ENCODE peak calls at places on chromosomes 13 and 19, in ten cellular contexts. Z is HT1080; H is activated naive CD4-positive, alpha-beta T cell treated with Interleukin-2 at 50 U/mL for 16 hours; L is NCI-H345; D is M059J; C is psoas muscle; G is AG09319; U is breast epithelium; W is T-helper 1 cell; X is stimulated activated CD4-positive, alpha-beta T cell treated with anti-CD3 and anti-CD28 coated beads, Interleukin-1b, Interleukin-23, amount 100 ng/mL, for 4 hours. F is an unnamed sample.

GRCh38 chr13:82636119-82636518 is 1246.2 kb downstream of the SLITRK1 start:
- DNase-seq in Z (peak), H (no peak), L (no peak), D (peak), C (no peak), G (no peak), U (no peak), W (no peak), X (no peak), F (no peak)

GRCh38 chr13:51912091-51912490 is 50.3 kb downstream of the CCDC70 start:
- DNase-seq in Z (peak), H (no peak), L (peak), D (peak), C (no peak), G (no peak), U (no peak), W (no peak), X (no peak), F (no peak)

GRCh38 chr19:1767464-1767933 is 14.2 kb downstream of the ONECUT3 start:
- DNase-seq in Z (no peak), H (peak), L (no peak), D (no peak), C (no peak), G (no peak), U (no peak), W (peak), X (peak), F (no peak)

GRCh38 chr13:33388254-33388998 is 102.9 kb upstream of the STARD13 start:
- DNase-seq in Z (peak), H (no peak), L (no peak), D (no peak), C (no peak), G (no peak), U (no peak), W (no peak), X (no peak), F (no peak)

GRCh38 chr19:42234364-42234763 is 8.0 kb downstream of the GSK3A start:
- DNase-seq in Z (no peak), H (no peak), L (no peak), D (no peak), C (no peak), G (no peak), U (no peak), W (no peak), X (no peak), F (no peak)

GRCh38 chr19:44645407-44646048 is 1.8 kb downstream of the PVR start:
- DNase-seq in Z (no peak), H (no peak), L (no peak), D (no peak), C (no peak), G (no peak), U (no peak), W (no peak), X (no peak), F (no peak)

GRCh38 chr19:40365613-40366401 is 17.3 kb downstream of the PLD3 start:
- DNase-seq in Z (no peak), H (peak), L (no peak), D (no peak), C (no peak), G (peak), U (no peak), W (no peak), X (peak), F (peak)

GRCh38 chr13:22498006-22498405 is 682.8 kb upstream of the SGCG start:
- DNase-seq in Z (no peak), H (no peak), L (no peak), D (no peak), C (no peak), G (no peak), U (no peak), W (no peak), X (no peak), F (no peak)

GRCh38 chr19:28485300-28485699 is 727.7 kb downstream of the UQCRFS1 start:
- DNase-seq in Z (peak), H (no peak), L (no peak), D (no peak), C (no peak), G (no peak), U (no peak), W (no peak), X (no peak), F (no peak)

GRCh38 chr13:99746857-99747710 is 224.5 kb downstream of the ZIC5 start:
- DNase-seq in Z (no peak), H (no peak), L (no peak), D (no peak), C (no peak), G (no peak), U (no peak), W (no peak), X (no peak), F (no peak)

GRCh38 chr13:92602560-92602959 is 624.0 kb upstream of the GPC6 start:
- DNase-seq in Z (peak), H (no peak), L (no peak), D (no peak), C (no peak), G (no peak), U (no peak), W (no peak), X (no peak), F (no peak)

GRCh38 chr19:33390908-33391630 is 17.6 kb downstream of the CEBPG start:
- DNase-seq in Z (no peak), H (no peak), L (no peak), D (no peak), C (peak), G (no peak), U (peak), W (no peak), X (no peak), F (no peak)

GRCh38 chr19:54188224-54188871 is 1.0 kb downstream of the MBOAT7 start:
- DNase-seq in Z (peak), H (peak), L (no peak), D (peak), C (no peak), G (no peak), U (no peak), W (peak), X (peak), F (no peak)

GRCh38 chr19:40225440-40226305 is 816 bp downstream of the CCNP start:
- DNase-seq in Z (no peak), H (no peak), L (no peak), D (peak), C (no peak), G (no peak), U (no peak), W (no peak), X (no peak), F (no peak)

GRCh38 chr19:51292971-51293370 is 18.5 kb upstream of the IGLON5 start:
- DNase-seq in Z (no peak), H (no peak), L (no peak), D (no peak), C (no peak), G (no peak), U (no peak), W (no peak), X (no peak), F (no peak)

GRCh38 chr13:60873116-60873515 is 476.1 kb downstream of the TDRD3 start:
- DNase-seq in Z (no peak), H (no peak), L (no peak), D (no peak), C (no peak), G (no peak), U (no peak), W (no peak), X (no peak), F (no peak)

GRCh38 chr13:65085977-65086376 is 2144.2 kb downstream of the PCDH9 start:
- DNase-seq in Z (no peak), H (no peak), L (no peak), D (no peak), C (no peak), G (no peak), U (no peak), W (no peak), X (no peak), F (no peak)

GRCh38 chr19:46603752-46604241 is 2.7 kb downstream of the CALM3 start:
- DNase-seq in Z (no peak), H (no peak), L (no peak), D (no peak), C (no peak), G (no peak), U (no peak), W (no peak), X (no peak), F (no peak)

GRCh38 chr13:40933508-40933907 is 85.6 kb downstream of the ELF1 start:
- DNase-seq in Z (no peak), H (no peak), L (no peak), D (no peak), C (no peak), G (no peak), U (no peak), W (no peak), X (no peak), F (no peak)

GRCh38 chr19:1264801-1265610 is 4.1 kb upstream of the CIRBP start:
- DNase-seq in Z (peak), H (no peak), L (no peak), D (peak), C (peak), G (no peak), U (peak), W (no peak), X (no peak), F (no peak)

GRCh38 chr13:41611385-41611784 is 154.0 kb downstream of the RGCC start:
- DNase-seq in Z (no peak), H (no peak), L (no peak), D (no peak), C (no peak), G (no peak), U (no peak), W (no peak), X (no peak), F (no peak)

GRCh38 chr13:110334841-110335490 is 27.9 kb downstream of the COL4A2 start:
- DNase-seq in Z (no peak), H (no peak), L (no peak), D (peak), C (no peak), G (no peak), U (peak), W (no peak), X (no peak), F (no peak)

GRCh38 chr19:16141043-16141442 is 2.4 kb upstream of the HSH2D start:
- DNase-seq in Z (peak), H (no peak), L (no peak), D (no peak), C (no peak), G (no peak), U (no peak), W (no peak), X (no peak), F (no peak)

F was measured in anterior cingulate cortex.